ENCODE peak calls at places on chromosomes 12 and 14, in four cellular contexts. T is GM12878, I is lower lobe of right lung, G is HEK293T. S is an unnamed sample.

GRCh38 chr14:59015482-59015881 is 173.0 kb upstream of the DAAM1 start:
- DNase-seq in G (no peak), T (no peak), I (no peak), S (no peak)

GRCh38 chr12:124734224-124734788 is 129.4 kb downstream of the SCARB1 start:
- DNase-seq in G (peak; percentile 78), T (no peak), I (peak; percentile 84), S (no peak)

GRCh38 chr14:58643366-58643765 is 5.6 kb downstream of the DACT1 start:
- DNase-seq in I (no peak), T (no peak), G (no peak), S (no peak)

GRCh38 chr12:15796493-15797141 is 7.4 kb upstream of the EPS8 start:
- DNase-seq in T (no peak), I (no peak), G (no peak), S (no peak)

GRCh38 chr12:3122841-3123678 is 45.9 kb downstream of the TSPAN9 start:
- DNase-seq in I (no peak), G (no peak), T (no peak), S (no peak)

GRCh38 chr14:39230416-39230815 is 3.3 kb upstream of the MIA2 start:
- DNase-seq in I (no peak), T (no peak), G (no peak), S (no peak)

GRCh38 chr12:92141585-92142244 is 3.9 kb downstream of the BTG1 start:
- DNase-seq in T (no peak), I (no peak), G (no peak), S (no peak)

GRCh38 chr14:36751116-36751515 is 89.5 kb downstream of the PAX9 start:
- DNase-seq in T (no peak), I (no peak), G (no peak), S (no peak)

GRCh38 chr14:24483604-24484252 is 24.3 kb downstream of the CMA1 start:
- DNase-seq in G (no peak), I (no peak), T (no peak), S (no peak)

GRCh38 chr14:22689186-22689585 is 45.0 kb upstream of the OR6J1 start:
- DNase-seq in G (no peak), I (no peak), T (no peak), S (no peak)

GRCh38 chr12:8860165-8860961 is 37.9 kb downstream of the A2ML1 start:
- DNase-seq in T (no peak), G (peak; percentile 70), I (no peak), S (no peak)

GRCh38 chr12:3045989-3046388 is 31.2 kb upstream of the TSPAN9 start:
- DNase-seq in I (no peak), G (no peak), T (no peak), S (no peak)

GRCh38 chr12:105109465-105110212 is 2.1 kb downstream of the WASHC4 start:
- DNase-seq in G (no peak), T (peak; percentile 51), I (no peak), S (no peak)

GRCh38 chr12:54384591-54385041 is at the start of gene ZNF385A:
- DNase-seq in I (peak; percentile 73), T (no peak), G (no peak), S (no peak)

GRCh38 chr12:14957769-14958168 is 3.6 kb downstream of the ARHGDIB start:
- DNase-seq in I (no peak), T (no peak), G (no peak), S (no peak)

GRCh38 chr12:89708793-89709156 is at the start of gene ATP2B1:
- DNase-seq in G (peak; percentile 73), I (peak; percentile 94), T (peak; percentile 51), S (peak; percentile 44)

GRCh38 chr12:26691234-26691970 is 141.6 kb downstream of the ITPR2 start:
- DNase-seq in G (peak; percentile 38), I (no peak), T (no peak), S (no peak)

GRCh38 chr12:6563448-6564050 is 4.5 kb downstream of the NOP2 start:
- DNase-seq in G (peak; percentile 59), T (no peak), I (peak; percentile 58), S (no peak)

GRCh38 chr14:105489607-105490317 is 1.3 kb upstream of the TEDC1 start:
- DNase-seq in G (peak; percentile 73), I (peak; percentile 89), T (peak; percentile 55), S (no peak)